ENCODE peak calls at places on chromosomes 7 and 10, in six cellular contexts. S, M, J, F, G and B are unnamed samples. For H3K4me1, the result is how much of the 10 kb centered on the place peaks cover.

GRCh38 chr7:89054364-89054763 is 258.8 kb upstream of the TEX47 start:
- DNase-seq in S (no peak), M (no peak), J (no peak), F (no peak), G (no peak), B (no peak)

GRCh38 chr10:91632671-91633550 is at the start of gene PPP1R3C:
- DNase-seq in S (peak), M (peak), J (peak), F (peak), G (peak), B (no peak)

GRCh38 chr10:132994371-132994796 is 52.0 kb upstream of the CFAP46 start:
- DNase-seq in S (no peak), M (no peak), J (no peak), F (no peak), G (peak), B (no peak)

GRCh38 chr7:121953164-121953563 is 80.2 kb downstream of the PTPRZ1 start:
- DNase-seq in S (no peak), M (no peak), J (no peak), F (no peak), G (no peak), B (no peak)

GRCh38 chr7:133614251-133614650 is 361.4 kb downstream of the EXOC4 start:
- DNase-seq in S (no peak), M (no peak), J (no peak), F (no peak), G (no peak), B (no peak)

GRCh38 chr7:134458341-134458805 is 527 bp downstream of the AKR1B1 start:
- DNase-seq in S (no peak), M (no peak), J (no peak), F (peak), G (peak), B (no peak)

GRCh38 chr10:112842832-112843360 is 107.2 kb upstream of the TCF7L2 start:
- DNase-seq in S (no peak), M (no peak), J (no peak), F (no peak), G (peak), B (no peak)

GRCh38 chr7:150860291-150860977 is 8.1 kb downstream of the AOC1 start:
- DNase-seq in S (no peak), M (peak), J (peak), F (no peak), G (no peak), B (peak)

GRCh38 chr10:101749511-101750016 is 26.4 kb downstream of the FGF8 start:
- DNase-seq in S (no peak), M (no peak), J (no peak), F (no peak), G (no peak), B (no peak)

GRCh38 chr10:59607971-59608370 is 101.7 kb downstream of the SLC16A9 start:
- DNase-seq in S (no peak), M (no peak), J (no peak), F (no peak), G (no peak), B (no peak)

GRCh38 chr7:156515911-156516790 is 124.4 kb upstream of the RNF32 start:
- DNase-seq in S (no peak), M (peak), J (no peak), F (no peak), G (no peak), B (peak)

GRCh38 chr7:156518466-156518865 is 122.1 kb upstream of the RNF32 start:
- DNase-seq in S (no peak), M (no peak), J (no peak), F (no peak), G (no peak), B (no peak)

GRCh38 chr7:156516791-156517378 is 123.7 kb upstream of the RNF32 start:
- DNase-seq in S (no peak), M (peak), J (no peak), F (no peak), G (no peak), B (peak)

GRCh38 chr7:156522801-156523200 is 117.8 kb upstream of the RNF32 start:
- DNase-seq in S (no peak), M (peak), J (no peak), F (no peak), G (no peak), B (peak)

GRCh38 chr7:156519070-156519469 is 121.5 kb upstream of the RNF32 start:
- DNase-seq in S (no peak), M (no peak), J (no peak), F (no peak), G (no peak), B (peak)
- TF ChIP-seq POLR2A in S (no peak), M (no peak), J (no peak), F (no peak), G (no peak), B (no peak)

DNA sequence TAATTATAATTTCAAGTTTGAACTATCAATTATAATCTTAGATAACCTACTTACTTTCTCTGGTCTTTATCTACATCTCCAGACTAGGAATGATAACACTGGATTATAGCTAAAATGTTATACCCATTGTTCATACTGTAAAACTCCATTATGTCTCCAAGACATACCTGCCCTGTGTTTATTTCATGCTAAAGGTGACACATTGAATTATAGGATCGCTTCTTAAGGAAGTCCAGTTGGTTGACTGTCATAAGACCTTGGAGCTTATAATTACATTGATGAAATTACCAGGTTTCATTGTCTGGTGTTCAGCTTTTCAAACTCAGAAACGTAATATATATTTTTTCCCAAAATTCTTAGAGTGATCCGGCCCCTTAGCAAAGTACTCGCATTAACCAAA is 15.5 kb upstream of the HERC4 start:
- DNase-seq in S (no peak), M (no peak), J (no peak), F (no peak), G (no peak), B (no peak)
- H3K4me1 ChIP-seq in S (under half), M (under half), J (under half), F (under half), G (under half), B (under half)

GRCh38 chr7:35252584-35252983 is 1.3 kb downstream of the TBX20 start:
- DNase-seq in S (no peak), M (no peak), J (no peak), F (no peak), G (no peak), B (no peak)
- H3K4me3 ChIP-seq in S (no peak), M (no peak), J (no peak), F (no peak), G (no peak), B (no peak)

DNA sequence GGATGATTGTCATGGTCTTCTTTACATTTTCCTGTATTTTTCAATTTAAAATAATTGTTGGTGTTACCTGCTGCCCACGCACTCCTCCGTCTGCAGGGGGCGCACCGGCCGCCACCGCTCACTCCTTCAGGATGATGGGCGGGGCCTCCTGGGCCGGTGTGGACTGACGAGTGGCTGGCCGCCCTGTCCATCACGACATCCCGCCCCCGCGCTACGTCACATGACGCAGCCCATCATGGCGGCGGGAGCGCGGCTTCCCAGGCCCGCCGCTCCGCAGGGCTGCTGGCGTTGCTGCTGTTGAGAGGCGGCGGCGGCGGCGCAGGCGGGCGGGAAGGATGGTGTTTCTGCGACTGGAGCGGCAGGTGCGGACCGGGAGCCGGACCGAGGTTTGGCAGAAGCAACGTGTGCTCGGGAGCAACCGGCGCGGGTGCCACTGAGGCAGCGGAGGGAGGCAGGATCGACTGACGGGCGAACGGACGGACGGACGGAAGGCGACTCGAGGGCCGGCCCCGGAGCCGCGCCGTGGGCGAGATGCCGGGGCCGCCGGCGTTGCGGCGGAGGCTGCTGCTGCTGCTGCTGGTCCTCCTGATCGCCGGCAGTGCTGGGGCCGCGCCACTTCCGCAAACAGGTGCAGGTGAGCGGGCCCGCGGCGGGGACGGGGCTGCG is at the start of gene LMTK2:
- DNase-seq in S (peak), M (peak), J (peak), F (peak), G (peak), B (no peak)
- TF ChIP-seq POLR2A in S (peak), M (peak), J (peak), F (peak), G (peak), B (no peak)

DNA sequence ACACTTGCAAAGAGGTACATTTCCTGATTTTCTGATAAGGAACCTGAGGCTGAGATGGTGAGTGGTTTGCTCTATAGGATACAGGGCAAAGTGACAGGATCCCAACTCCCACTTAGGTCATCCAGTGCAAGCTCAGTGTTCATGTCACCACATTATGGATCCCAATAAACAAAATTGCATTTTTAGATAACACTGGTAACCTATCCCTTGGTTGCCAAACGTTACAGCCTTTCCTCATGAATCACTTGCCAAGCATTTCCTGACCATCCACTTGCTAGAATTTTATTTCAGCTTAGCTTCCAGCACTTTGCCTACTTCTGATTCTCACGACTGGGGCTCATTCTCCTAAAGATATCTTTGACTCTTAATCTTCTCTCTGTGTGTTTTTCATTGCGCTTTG is 131.4 kb upstream of the ODAD2 start:
- DNase-seq in S (no peak), M (no peak), J (no peak), F (no peak), G (peak), B (no peak)
- H3K4me1 ChIP-seq in S (under half), M (under half), J (under half), F (under half), G (under half), B (under half)

GRCh38 chr7:22611758-22612079 is 111.7 kb upstream of the STEAP1B start:
- DNase-seq in S (no peak), M (no peak), J (no peak), F (no peak), G (no peak), B (no peak)
- H3K4me3 ChIP-seq in S (no peak), M (no peak), J (no peak), F (no peak), G (no peak), B (no peak)

GRCh38 chr10:5147255-5147980 is 37.5 kb downstream of the AKR1C8 start:
- DNase-seq in S (no peak), M (no peak), J (no peak), F (no peak), G (no peak), B (no peak)
- TF ChIP-seq POLR2A in S (no peak), M (no peak), J (no peak), F (no peak), G (no peak), B (no peak)

GRCh38 chr7:90933041-90933440 is 331.2 kb upstream of the FZD1 start:
- DNase-seq in S (no peak), M (no peak), J (no peak), F (no peak), G (no peak), B (no peak)
- H3K4me1 ChIP-seq in S (under half), M (under half), J (under half), F (under half), G (under half), B (under half)

DNA sequence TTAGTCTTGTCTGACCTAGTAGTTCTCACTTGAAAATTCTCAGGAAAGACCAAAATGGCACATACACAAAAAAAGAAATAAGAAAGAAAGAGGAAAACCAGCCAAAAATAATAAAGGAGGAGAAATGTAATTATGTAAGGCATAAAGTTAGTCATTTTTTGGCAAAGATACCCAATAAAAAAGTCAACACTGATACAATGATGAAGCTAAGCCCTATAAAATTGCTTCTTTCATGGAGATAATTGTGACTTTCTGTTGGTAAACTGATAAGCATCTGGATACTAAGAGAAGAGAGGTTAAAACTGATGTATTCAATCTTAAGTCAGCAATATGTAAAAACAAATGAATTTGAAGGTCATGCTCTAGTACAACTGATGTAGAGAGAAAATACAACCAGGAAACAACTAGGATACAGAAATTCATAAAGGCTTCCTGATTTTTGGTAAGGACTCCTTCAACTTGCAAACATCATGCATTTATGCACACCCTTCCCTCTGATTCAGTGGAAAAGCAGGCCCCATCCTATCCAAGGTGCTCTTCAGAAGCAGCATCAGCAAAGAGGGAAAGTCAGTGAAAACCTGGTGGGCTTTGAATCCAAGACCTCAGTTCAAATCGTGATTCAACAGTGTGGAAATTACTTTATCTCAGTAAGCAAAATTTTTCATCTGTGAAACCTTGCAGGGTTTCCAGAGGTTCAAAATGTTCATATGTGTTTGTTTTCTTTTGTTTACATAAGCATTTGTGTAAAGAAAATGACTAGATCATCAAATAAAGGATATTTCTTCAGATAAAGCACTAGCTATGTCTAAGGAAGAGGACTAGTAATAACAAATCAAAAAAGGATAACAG is 32.6 kb downstream of the IMMP2L start:
- DNase-seq in S (no peak), M (no peak), J (no peak), F (no peak), G (peak), B (no peak)
- H3K4me3 ChIP-seq in S (no peak), M (no peak), J (no peak), F (no peak), G (no peak), B (no peak)

DNA sequence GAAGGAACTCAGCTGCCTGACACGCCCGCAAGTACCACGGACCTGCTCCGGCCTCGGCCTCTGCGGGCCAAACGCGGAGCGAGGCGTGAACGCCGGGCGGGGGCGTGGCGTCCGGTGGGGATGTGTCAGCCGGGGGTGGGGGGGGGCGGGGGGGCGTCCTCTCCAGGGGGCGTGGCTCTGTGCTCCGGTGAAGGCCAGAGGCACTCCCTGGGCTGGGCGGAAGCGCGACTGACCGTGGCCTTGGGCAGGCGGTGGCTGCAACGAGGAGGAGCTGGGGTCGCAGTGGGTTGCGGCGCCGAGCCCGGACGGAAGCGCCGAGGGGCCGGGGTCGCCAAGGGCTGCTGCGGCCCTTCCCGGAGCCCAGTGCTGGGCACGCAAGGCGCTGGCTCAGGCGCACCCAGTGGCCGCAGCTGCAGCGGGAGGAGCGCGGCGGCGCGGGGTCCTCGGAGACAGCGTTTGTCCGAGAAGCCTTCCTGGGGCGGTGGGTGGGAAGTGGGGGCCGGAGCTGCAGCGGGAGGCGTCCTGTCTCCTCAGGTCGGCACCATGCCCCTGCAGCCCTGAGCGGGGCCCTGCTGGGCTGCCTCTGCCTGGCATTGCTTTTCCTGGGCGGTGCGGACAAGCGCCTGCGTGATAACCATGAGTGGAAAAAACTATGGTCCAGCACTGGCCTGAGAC is 59.0 kb upstream of the NUPR2 start:
- DNase-seq in S (no peak), M (no peak), J (peak), F (no peak), G (no peak), B (no peak)
- TF ChIP-seq POLR2A in S (no peak), M (no peak), J (no peak), F (no peak), G (no peak), B (no peak)